ENCODE peak calls at places on chromosomes 4 and X, in seven cellular contexts. Q, M, C, K, N, O and H are unnamed samples.

GRCh38 chrX:52979993-52980392 is 21.7 kb upstream of the FAM156A start:
- DNase-seq in O (no peak), N (no peak), M (no peak), C (peak; percentile 21), Q (no peak), K (no peak), H (no peak)

GRCh38 chr4:152094851-152095700 is 334.3 kb upstream of the GATB start:
- DNase-seq in Q (no peak), K (no peak), C (no peak), N (no peak), O (no peak), M (no peak), H (no peak)

GRCh38 chr4:123603165-123603564 is 206.6 kb downstream of the SPRY1 start:
- DNase-seq in N (peak; percentile 40), K (no peak), O (no peak), Q (no peak), C (no peak), M (no peak), H (no peak)

GRCh38 chr4:109127866-109128265 is 174.6 kb downstream of the COL25A1 start:
- DNase-seq in N (no peak), M (no peak), C (peak; percentile 29), Q (no peak), K (no peak), O (no peak), H (no peak)

GRCh38 chr4:129429566-129430339 is 333.8 kb downstream of the C4orf33 start:
- DNase-seq in C (no peak), N (no peak), Q (no peak), O (no peak), M (no peak), K (no peak), H (no peak)

GRCh38 chrX:30615229-30615628 is 37.7 kb upstream of the TASL start:
- DNase-seq in M (no peak), O (no peak), C (no peak), N (no peak), Q (no peak), K (no peak), H (no peak)

GRCh38 chr4:168636506-168637176 is 139.8 kb downstream of the PALLD start:
- DNase-seq in O (no peak), N (no peak), M (no peak), C (no peak), Q (no peak), K (no peak), H (no peak)

GRCh38 chr4:99610605-99611172 is 36.1 kb downstream of the MTTP start:
- DNase-seq in M (no peak), C (no peak), K (no peak), N (no peak), Q (peak; percentile 72), O (no peak), H (no peak)

GRCh38 chr4:156293657-156294297 is 340.1 kb upstream of the CTSO start:
- DNase-seq in M (no peak), N (peak; percentile 60), Q (no peak), K (no peak), O (no peak), C (no peak), H (no peak)

GRCh38 chr4:10312568-10312967 is 144.7 kb downstream of the ZNF518B start:
- DNase-seq in M (no peak), Q (no peak), K (no peak), N (no peak), O (no peak), C (no peak), H (no peak)

GRCh38 chrX:48918644-48919340 is at the start of gene PIM2:
- DNase-seq in Q (peak; percentile 95), C (peak; percentile 96), M (peak; percentile 94), O (peak; percentile 94), K (peak; percentile 81), N (peak; percentile 94), H (peak; percentile 75)

DNA sequence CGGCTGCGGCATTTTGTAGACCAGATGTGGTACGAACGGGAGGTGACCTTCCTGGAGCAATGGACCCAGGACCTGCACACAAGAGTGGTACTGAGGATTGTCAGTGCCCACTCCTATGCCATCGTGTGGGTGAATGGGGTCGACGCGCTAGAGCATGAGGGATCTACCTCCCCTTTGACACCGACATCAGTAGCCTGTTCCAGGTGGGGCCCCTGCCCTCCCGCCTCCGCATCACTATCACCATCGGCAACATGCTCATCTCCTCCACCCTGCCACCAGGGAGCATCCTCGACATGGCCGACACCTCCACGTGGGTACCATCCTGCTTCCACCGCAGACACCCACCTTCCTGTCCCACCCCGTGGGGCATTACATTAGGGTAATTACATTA is 46.2 kb downstream of the SMARCA5 start:
- DNase-seq in C (peak; percentile 49), K (no peak), O (no peak), M (peak; percentile 37), N (peak; percentile 10), Q (no peak), H (no peak)
- H3K27ac ChIP-seq in C (no peak overlapping the region), K (no peak overlapping the region), O (peak overlapping the region; percentile 82), M (peak overlapping the region; percentile 72), N (peak overlapping the region; percentile 87), Q (peak overlapping the region; percentile 31), H (no peak overlapping the region)

GRCh38 chr4:52841707-52842456 is 20.2 kb upstream of the RASL11B start:
- DNase-seq in Q (no peak), O (no peak), K (no peak), N (no peak), C (no peak), M (no peak), H (no peak)
- H3K27me3 ChIP-seq in Q (no peaks in the 10 kb centered on the region), O (no peaks in the 10 kb centered on the region), K (no peaks in the 10 kb centered on the region), N (no peaks in the 10 kb centered on the region), C (no peaks in the 10 kb centered on the region), M (no peaks in the 10 kb centered on the region), H (no peaks in the 10 kb centered on the region)

GRCh38 chr4:142386450-142386849 is 459.7 kb downstream of the INPP4B start:
- DNase-seq in K (no peak), O (no peak), C (no peak), M (no peak), Q (no peak), N (no peak), H (no peak)
- H3K4me3 ChIP-seq in K (no peak overlapping the region), O (no peak overlapping the region), C (no peak overlapping the region), M (peak overlapping the region; percentile 35), Q (no peak overlapping the region), N (no peak overlapping the region), H (no peak overlapping the region)

GRCh38 chrX:34557733-34558132 is 99.4 kb downstream of the TMEM47 start:
- DNase-seq in O (no peak), N (no peak), M (no peak), Q (no peak), K (no peak), C (peak; percentile 86), H (no peak)
- H3K27ac ChIP-seq in O (no peak overlapping the region), N (no peak overlapping the region), M (no peak overlapping the region), Q (no peak overlapping the region), K (no peak overlapping the region), C (no peak overlapping the region), H (no peak overlapping the region)

DNA sequence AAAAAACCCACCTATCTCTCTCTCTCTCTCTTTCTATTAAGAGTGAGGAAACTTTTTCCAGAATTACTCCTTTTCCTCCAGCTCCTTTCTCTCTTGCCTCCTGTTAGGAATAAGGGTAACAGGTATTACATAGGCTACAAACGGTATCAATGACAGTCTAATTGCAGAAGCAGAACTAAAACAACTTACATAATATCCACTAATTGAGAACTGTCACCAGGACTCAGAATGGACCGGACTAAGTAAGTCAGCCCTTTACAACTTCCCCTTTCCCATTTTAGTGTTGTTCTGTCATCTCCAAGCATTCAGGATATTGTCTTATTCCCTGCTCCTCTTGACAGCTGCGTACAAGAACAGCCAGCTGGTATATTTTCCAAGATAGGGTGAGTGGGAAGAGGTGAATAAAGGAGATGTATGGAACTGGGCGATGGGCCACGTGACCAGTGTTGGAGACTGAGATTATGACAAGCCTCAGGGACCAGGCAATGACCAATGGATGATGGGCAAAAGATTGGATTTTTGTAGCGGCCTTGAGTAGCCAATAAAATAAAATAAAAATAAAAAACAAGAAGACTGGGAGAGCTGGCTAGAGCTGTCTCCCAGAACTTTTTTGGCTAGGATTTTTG is 2.3 kb upstream of the FNIP2 start:
- DNase-seq in C (no peak), N (no peak), K (no peak), O (no peak), M (no peak), Q (no peak), H (no peak)
- H3K27me3 ChIP-seq in C (peaks cover 20% of the 10 kb centered on the region), N (no peaks in the 10 kb centered on the region), K (no peaks in the 10 kb centered on the region), O (no peaks in the 10 kb centered on the region), M (peaks cover 7% of the 10 kb centered on the region), Q (no peaks in the 10 kb centered on the region), H (no peaks in the 10 kb centered on the region)

GRCh38 chrX:71367396-71367795 is 1.2 kb downstream of the TAF1 start:
- DNase-seq in C (no peak), Q (no peak), O (no peak), N (no peak), K (no peak), M (no peak), H (no peak)
- H3K4me3 ChIP-seq in C (peak overlapping the region; percentile 67), Q (peak overlapping the region; percentile 58), O (peak overlapping the region; percentile 68), N (peak overlapping the region; percentile 26), K (peak overlapping the region; percentile 53), M (peak overlapping the region; percentile 88), H (peak overlapping the region; percentile 68)

GRCh38 chr4:76951333-76952033 is 1.9 kb downstream of the SEPTIN11 start:
- DNase-seq in M (no peak), N (no peak), O (no peak), C (no peak), Q (no peak), K (no peak), H (no peak)
- H3K27ac ChIP-seq in M (no peak overlapping the region), N (peak overlapping the region; percentile 96), O (peak overlapping the region; percentile 90), C (no peak overlapping the region), Q (peak overlapping the region; percentile 95), K (no peak overlapping the region), H (peak overlapping the region; percentile 83)

GRCh38 chr4:13537011-13537831 is 7.1 kb downstream of the NKX3-2 start:
- DNase-seq in M (no peak), Q (no peak), K (no peak), C (peak; percentile 34), N (no peak), O (peak; percentile 45), H (no peak)
- H3K27me3 ChIP-seq in M (peaks cover 54% of the 10 kb centered on the region), Q (peaks cover 33% of the 10 kb centered on the region), K (peaks cover 100% of the 10 kb centered on the region), C (peaks cover 100% of the 10 kb centered on the region), N (peaks cover 98% of the 10 kb centered on the region), O (no peaks in the 10 kb centered on the region), H (no peaks in the 10 kb centered on the region)

GRCh38 chr4:112648263-112649054 is 11.5 kb downstream of the LARP7 start:
- DNase-seq in O (no peak), K (no peak), N (no peak), C (peak; percentile 93), M (no peak), Q (no peak), H (no peak)
- H3K4me3 ChIP-seq in O (no peak overlapping the region), K (no peak overlapping the region), N (no peak overlapping the region), C (peak overlapping the region; percentile 69), M (no peak overlapping the region), Q (no peak overlapping the region), H (no peak overlapping the region)

GRCh38 chr4:6884341-6884870 is 25.2 kb upstream of the TBC1D14 start:
- DNase-seq in N (no peak), M (no peak), C (peak; percentile 66), O (no peak), Q (peak; percentile 41), K (no peak), H (no peak)
- H3K27ac ChIP-seq in N (no peak overlapping the region), M (no peak overlapping the region), C (peak overlapping the region; percentile 75), O (peak overlapping the region; percentile 85), Q (no peak overlapping the region), K (no peak overlapping the region), H (no peak overlapping the region)